ENCODE peak calls at places on chromosomes 13 and 19, in nine cellular contexts. A is A673, G is heart right ventricle, O is RWPE1, W is pancreas, I is endothelial cell of umbilical vein, Q is right cardiac atrium, P is mesendoderm, K is cardiac muscle cell. D is an unnamed sample.

GRCh38 chr19:30222993-30223865 is 149.0 kb upstream of the ZNF536 start:
- DNase-seq in W (no peak), Q (peak; percentile 52), P (peak; percentile 48), I (no peak), O (no peak), G (no peak), K (no peak), A (no peak), D (peak; percentile 63)

GRCh38 chr13:44267966-44268365 is 105.7 kb upstream of the SERP2 start:
- DNase-seq in P (no peak), K (peak; percentile 92), I (no peak), O (peak; percentile 80), A (no peak), G (no peak), Q (no peak), W (no peak), D (no peak)

GRCh38 chr13:111656439-111656838 is 336.0 kb downstream of the TEX29 start:
- DNase-seq in W (no peak), G (no peak), P (no peak), O (no peak), Q (no peak), I (no peak), A (no peak), K (no peak), D (no peak)

GRCh38 chr19:55253842-55254624 is 4.8 kb downstream of the PPP6R1 start:
- DNase-seq in G (no peak), K (no peak), A (no peak), O (no peak), Q (no peak), P (no peak), W (no peak), I (peak; percentile 25), D (peak; percentile 28)

GRCh38 chr19:10761443-10762242 is 43.8 kb downstream of the DNM2 start:
- DNase-seq in G (no peak), Q (peak; percentile 76), K (no peak), I (no peak), O (no peak), A (no peak), W (no peak), P (no peak), D (peak; percentile 70)

GRCh38 chr13:99953138-99953755 is 18.3 kb downstream of the ZIC5 start:
- DNase-seq in I (no peak), A (no peak), O (no peak), P (no peak), Q (no peak), K (no peak), G (no peak), W (no peak), D (no peak)

GRCh38 chr19:4439243-4439642 is 18.4 kb downstream of the UBXN6 start:
- DNase-seq in P (no peak), G (no peak), K (no peak), I (no peak), O (no peak), Q (no peak), A (no peak), W (no peak), D (no peak)

GRCh38 chr19:15442142-15442920 is 7.4 kb downstream of the WIZ start:
- DNase-seq in I (no peak), Q (peak; percentile 18), O (no peak), P (no peak), W (no peak), G (no peak), K (no peak), A (no peak), D (no peak)

GRCh38 chr13:85441975-85442374 is 357.2 kb downstream of the SLITRK6 start:
- DNase-seq in I (no peak), O (no peak), W (no peak), Q (no peak), K (no peak), G (no peak), P (no peak), A (no peak), D (no peak)

GRCh38 chr19:7356899-7357627 is 8.3 kb downstream of the ARHGEF18 start:
- DNase-seq in W (no peak), A (no peak), I (no peak), G (no peak), Q (no peak), K (no peak), O (no peak), P (no peak), D (no peak)

GRCh38 chr19:52291781-52292180 is 5.2 kb upstream of the ZNF480 start:
- DNase-seq in Q (no peak), K (no peak), W (no peak), G (no peak), P (no peak), I (no peak), A (no peak), O (no peak), D (no peak)

GRCh38 chr19:52296773-52297600 is at the start of gene ZNF480:
- DNase-seq in G (peak; percentile 84), P (peak; percentile 82), I (peak; percentile 75), W (peak; percentile 82), A (peak; percentile 80), Q (peak; percentile 96), O (peak; percentile 65), K (peak; percentile 81), D (peak; percentile 89)

GRCh38 chr19:52297601-52298358 is 811 bp downstream of the ZNF480 start:
- DNase-seq in P (no peak), K (peak; percentile 8), W (no peak), Q (no peak), A (peak; percentile 8), I (peak; percentile 3), G (peak; percentile 5), O (no peak), D (no peak)

GRCh38 chr19:52296400-52296772 is 583 bp upstream of the ZNF480 start:
- DNase-seq in G (no peak), I (no peak), K (no peak), P (peak; percentile 13), W (peak; percentile 15), Q (no peak), O (no peak), A (peak; percentile 3), D (no peak)
- H3K27ac ChIP-seq in G (peak overlapping the region; percentile 86), I (no peak overlapping the region), K (no peak overlapping the region), P (no peak overlapping the region), W (peak overlapping the region; percentile 42), Q (peak overlapping the region; percentile 96), O (peak overlapping the region; percentile 80), A (peak overlapping the region; percentile 50), D (no peak overlapping the region)

DNA sequence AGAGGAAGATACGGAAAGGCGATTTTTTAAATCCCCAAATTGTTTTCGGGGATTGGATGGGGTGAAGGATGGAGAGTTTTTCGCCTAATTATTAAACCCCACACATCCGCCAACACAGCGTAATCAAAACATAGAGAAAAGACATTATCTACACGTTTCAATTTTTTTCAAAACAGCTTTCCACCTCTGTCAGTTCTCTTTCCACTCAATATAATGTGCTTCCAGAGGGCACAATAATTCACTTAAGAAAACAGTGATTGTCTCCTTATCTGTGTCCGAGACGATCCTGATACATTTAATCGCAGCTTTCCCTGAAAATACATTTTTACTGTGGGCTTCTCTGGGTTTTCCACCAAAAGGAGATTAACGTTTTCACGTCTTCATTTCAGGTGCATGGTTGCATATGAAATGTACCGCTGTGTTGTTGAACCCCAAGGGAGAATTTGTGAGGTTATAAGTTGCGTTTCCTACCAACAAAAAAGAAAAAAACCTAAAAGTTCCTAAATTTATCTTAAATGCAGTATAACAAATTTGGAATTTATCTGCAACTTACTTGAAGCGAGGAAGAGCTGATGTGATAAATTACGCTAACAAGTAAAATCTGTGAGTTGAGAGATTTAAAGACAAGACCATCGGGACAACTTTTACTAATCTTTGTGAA is 625 bp upstream of the OBI1 start:
- DNase-seq in W (no peak), O (no peak), K (no peak), I (peak; percentile 39), P (no peak), A (no peak), Q (no peak), G (no peak), D (no peak)
- H3K27ac ChIP-seq in W (no peak overlapping the region), O (no peak overlapping the region), K (no peak overlapping the region), I (peak overlapping the region; percentile 48), P (no peak overlapping the region), A (peak overlapping the region; percentile 84), Q (no peak overlapping the region), G (no peak overlapping the region), D (no peak overlapping the region)

DNA sequence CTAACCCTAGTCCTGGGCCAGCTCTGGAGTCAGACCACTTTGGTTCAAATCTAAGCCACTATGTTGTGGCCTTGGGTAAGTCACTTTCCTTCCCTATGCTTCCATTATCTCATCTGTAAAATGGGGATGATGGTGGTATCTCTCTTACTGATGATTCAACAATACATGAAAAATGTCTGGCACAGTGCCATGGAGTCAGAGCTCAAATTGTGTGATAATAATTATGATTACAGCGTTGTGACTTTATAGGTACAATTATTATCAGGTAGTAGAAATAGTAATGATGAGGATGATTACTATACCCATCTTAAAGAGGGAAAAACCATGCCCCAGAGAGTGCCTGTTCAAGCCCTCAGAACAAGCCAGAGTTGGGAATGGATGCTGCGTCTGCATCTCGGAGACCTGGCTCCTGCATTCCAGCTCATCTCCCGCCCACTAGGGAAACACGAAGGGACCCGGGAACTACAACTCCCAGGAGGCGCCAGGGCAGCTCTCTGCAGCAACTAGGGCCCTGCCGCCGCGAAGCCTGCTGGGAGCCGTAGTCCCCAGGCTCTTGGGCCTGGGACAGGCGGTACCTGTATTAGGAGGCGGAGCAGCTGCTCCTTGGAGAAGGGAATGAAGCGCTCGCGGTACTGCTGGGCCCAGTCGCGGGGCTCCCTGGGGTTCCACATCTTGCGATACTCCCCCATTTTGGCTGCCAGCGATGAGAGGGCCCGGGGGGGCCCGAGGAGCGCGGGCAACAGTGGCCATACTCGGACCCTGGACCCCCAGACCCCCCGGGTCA is 832 bp downstream of the TMEM143 start:
- DNase-seq in P (peak; percentile 98), W (peak; percentile 94), A (peak; percentile 98), O (peak; percentile 92), G (peak; percentile 96), K (peak; percentile 98), Q (peak; percentile 99), I (peak; percentile 93), D (peak; percentile 98)
- H3K27ac ChIP-seq in P (peak overlapping the region; percentile 36), W (peak overlapping the region; percentile 91), A (peak overlapping the region; percentile 82), O (peak overlapping the region; percentile 96), G (peak overlapping the region; percentile 95), K (peak overlapping the region; percentile 82), Q (peak overlapping the region; percentile 92), I (peak overlapping the region; percentile 40), D (peak overlapping the region; percentile 96)

GRCh38 chr19:14053032-14053431 is 8.8 kb downstream of the PALM3 start:
- DNase-seq in O (no peak), K (no peak), A (no peak), I (no peak), Q (no peak), W (no peak), G (no peak), P (no peak), D (no peak)
- H3K27ac ChIP-seq in O (no peak overlapping the region), K (no peak overlapping the region), A (no peak overlapping the region), I (no peak overlapping the region), Q (no peak overlapping the region), W (no peak overlapping the region), G (no peak overlapping the region), P (no peak overlapping the region), D (no peak overlapping the region)

D was measured in GM23338.